ENCODE peak calls at places on chromosomes 1 and 21, in eight cellular contexts. One of them, this sample, is unnamed.

GRCh38 chr1:119139393-119139792 is 1.1 kb downstream of the WARS2 start:
- DNase-seq in A549: no peak
- DNase-seq in HCT116: no peak
- DNase-seq in ovary: no peak
- DNase-seq in breast epithelium: no peak
- DNase-seq in H1: no peak
- DNase-seq in IMR-90: no peak
- DNase-seq in prostate gland: no peak
- DNase-seq in this sample: no peak

GRCh38 chr21:31576428-31576827 is 83.1 kb upstream of the SOD1 start:
- DNase-seq in IMR-90: no peak
- DNase-seq in HCT116: no peak
- DNase-seq in H1: no peak
- DNase-seq in ovary: no peak
- DNase-seq in breast epithelium: no peak
- DNase-seq in A549: no peak
- DNase-seq in prostate gland: no peak
- DNase-seq in this sample: no peak

GRCh38 chr1:163013826-163014600 is 55.1 kb upstream of the RGS4 start:
- DNase-seq in A549: no peak
- DNase-seq in HCT116: no peak
- DNase-seq in prostate gland: no peak
- DNase-seq in breast epithelium: no peak
- DNase-seq in ovary: no peak
- DNase-seq in H1: no peak
- DNase-seq in IMR-90: no peak
- DNase-seq in this sample: no peak

GRCh38 chr1:43274125-43274803 is 4.5 kb downstream of the TMEM125 start:
- DNase-seq in HCT116: no peak
- DNase-seq in IMR-90: peak
- DNase-seq in A549: peak
- DNase-seq in prostate gland: no peak
- DNase-seq in ovary: peak
- DNase-seq in H1: no peak
- DNase-seq in breast epithelium: no peak
- DNase-seq in this sample: no peak

GRCh38 chr1:231335663-231336602 is 1.7 kb downstream of the EXOC8 start:
- DNase-seq in prostate gland: no peak
- DNase-seq in breast epithelium: no peak
- DNase-seq in ovary: no peak
- DNase-seq in A549: no peak
- DNase-seq in H1: no peak
- DNase-seq in HCT116: no peak
- DNase-seq in IMR-90: no peak
- DNase-seq in this sample: no peak

GRCh38 chr1:160630523-160631087 is 16.2 kb downstream of the SLAMF1 start:
- DNase-seq in breast epithelium: no peak
- DNase-seq in A549: no peak
- DNase-seq in HCT116: no peak
- DNase-seq in H1: no peak
- DNase-seq in ovary: no peak
- DNase-seq in prostate gland: no peak
- DNase-seq in IMR-90: no peak
- DNase-seq in this sample: no peak

GRCh38 chr1:2275796-2276536 is 47.8 kb downstream of the SKI start:
- DNase-seq in ovary: no peak
- DNase-seq in HCT116: no peak
- DNase-seq in A549: no peak
- DNase-seq in prostate gland: peak
- DNase-seq in breast epithelium: no peak
- DNase-seq in IMR-90: peak
- DNase-seq in H1: no peak
- DNase-seq in this sample: no peak

GRCh38 chr1:165869343-165869742 is 41.9 kb downstream of the UCK2 start:
- DNase-seq in IMR-90: no peak
- DNase-seq in H1: no peak
- DNase-seq in A549: no peak
- DNase-seq in HCT116: no peak
- DNase-seq in ovary: no peak
- DNase-seq in breast epithelium: no peak
- DNase-seq in prostate gland: no peak
- DNase-seq in this sample: no peak

GRCh38 chr1:10773376-10773775 is 23.1 kb downstream of the CASZ1 start:
- DNase-seq in A549: no peak
- DNase-seq in H1: no peak
- DNase-seq in prostate gland: no peak
- DNase-seq in ovary: no peak
- DNase-seq in IMR-90: no peak
- DNase-seq in breast epithelium: no peak
- DNase-seq in HCT116: no peak
- DNase-seq in this sample: no peak

GRCh38 chr1:62917314-62917713 is 133.4 kb downstream of the ATG4C start:
- DNase-seq in IMR-90: no peak
- DNase-seq in HCT116: no peak
- DNase-seq in A549: no peak
- DNase-seq in H1: no peak
- DNase-seq in prostate gland: no peak
- DNase-seq in ovary: no peak
- DNase-seq in breast epithelium: no peak
- DNase-seq in this sample: no peak

GRCh38 chr1:208132287-208132882 is 111.8 kb downstream of the PLXNA2 start:
- DNase-seq in prostate gland: peak
- DNase-seq in A549: peak
- DNase-seq in breast epithelium: peak
- DNase-seq in ovary: peak
- DNase-seq in HCT116: peak
- DNase-seq in IMR-90: peak
- DNase-seq in H1: peak
- DNase-seq in this sample: peak

GRCh38 chr1:145720556-145720877 is 1.2 kb downstream of the CD160 start:
- DNase-seq in prostate gland: no peak
- DNase-seq in IMR-90: peak
- DNase-seq in A549: peak
- DNase-seq in HCT116: peak
- DNase-seq in H1: no peak
- DNase-seq in ovary: no peak
- DNase-seq in breast epithelium: no peak
- DNase-seq in this sample: no peak

GRCh38 chr1:100791586-100791985 is 72.0 kb downstream of the VCAM1 start:
- DNase-seq in prostate gland: no peak
- DNase-seq in A549: no peak
- DNase-seq in HCT116: no peak
- DNase-seq in IMR-90: peak
- DNase-seq in breast epithelium: no peak
- DNase-seq in H1: no peak
- DNase-seq in ovary: no peak
- DNase-seq in this sample: no peak

GRCh38 chr1:7993593-7994479 is 32.3 kb downstream of the ERRFI1 start:
- DNase-seq in HCT116: no peak
- DNase-seq in ovary: no peak
- DNase-seq in H1: no peak
- DNase-seq in prostate gland: no peak
- DNase-seq in IMR-90: peak
- DNase-seq in A549: no peak
- DNase-seq in breast epithelium: no peak
- DNase-seq in this sample: no peak

GRCh38 chr1:204359474-204360255 is at the start of gene PLEKHA6:
- DNase-seq in A549: no peak
- DNase-seq in IMR-90: peak
- DNase-seq in HCT116: no peak
- DNase-seq in H1: peak
- DNase-seq in breast epithelium: no peak
- DNase-seq in prostate gland: no peak
- DNase-seq in ovary: peak
- DNase-seq in this sample: peak
- H3K4me3 ChIP-seq in A549: no peak
- H3K4me3 ChIP-seq in IMR-90: no peak
- H3K4me3 ChIP-seq in HCT116: no peak
- H3K4me3 ChIP-seq in H1: no peak
- H3K4me3 ChIP-seq in breast epithelium: no peak
- H3K4me3 ChIP-seq in prostate gland: peak
- H3K4me3 ChIP-seq in ovary: no peak
- H3K4me3 ChIP-seq in this sample: no peak

GRCh38 chr1:84410328-84411107 is 12.2 kb downstream of the DNASE2B start:
- DNase-seq in prostate gland: no peak
- DNase-seq in A549: no peak
- DNase-seq in IMR-90: no peak
- DNase-seq in HCT116: no peak
- DNase-seq in ovary: no peak
- DNase-seq in H1: no peak
- DNase-seq in breast epithelium: no peak
- DNase-seq in this sample: no peak

GRCh38 chr1:84412316-84412942 is 14.1 kb downstream of the DNASE2B start:
- DNase-seq in prostate gland: no peak
- DNase-seq in A549: no peak
- DNase-seq in H1: no peak
- DNase-seq in HCT116: no peak
- DNase-seq in IMR-90: peak
- DNase-seq in breast epithelium: no peak
- DNase-seq in ovary: no peak
- DNase-seq in this sample: no peak

GRCh38 chr1:84406209-84406917 is 8.1 kb downstream of the DNASE2B start:
- DNase-seq in HCT116: peak
- DNase-seq in prostate gland: no peak
- DNase-seq in breast epithelium: no peak
- DNase-seq in IMR-90: peak
- DNase-seq in ovary: no peak
- DNase-seq in H1: no peak
- DNase-seq in A549: peak
- DNase-seq in this sample: peak

GRCh38 chr1:84407524-84408318 is 9.4 kb downstream of the DNASE2B start:
- DNase-seq in prostate gland: peak
- DNase-seq in ovary: no peak
- DNase-seq in breast epithelium: no peak
- DNase-seq in A549: no peak
- DNase-seq in IMR-90: no peak
- DNase-seq in HCT116: no peak
- DNase-seq in H1: no peak
- DNase-seq in this sample: no peak

DNA sequence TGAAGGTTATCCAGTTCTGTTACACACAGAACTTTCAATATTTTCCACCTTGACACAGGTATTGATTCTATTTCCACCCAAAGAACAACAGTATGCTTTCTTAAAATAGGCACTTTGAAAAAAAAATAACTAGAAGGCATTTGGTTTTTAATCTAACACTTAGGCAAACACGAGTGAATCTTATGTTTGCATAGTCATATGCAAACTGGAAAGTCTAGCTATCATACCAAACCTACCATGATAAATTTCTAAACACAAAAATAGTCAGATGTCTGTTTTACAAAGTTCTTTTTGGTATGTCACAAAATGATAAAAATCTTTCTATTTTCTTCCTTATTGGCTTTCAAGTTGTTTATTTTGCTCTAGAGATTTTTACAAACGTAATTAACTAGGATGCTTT is 11.6 kb downstream of the DNASE2B start:
- DNase-seq in H1: no peak
- DNase-seq in HCT116: no peak
- DNase-seq in IMR-90: no peak
- DNase-seq in A549: no peak
- DNase-seq in ovary: no peak
- DNase-seq in prostate gland: no peak
- DNase-seq in breast epithelium: no peak
- DNase-seq in this sample: no peak
- H3K27ac ChIP-seq in H1: no peak
- H3K27ac ChIP-seq in HCT116: no peak
- H3K27ac ChIP-seq in IMR-90: no peak
- H3K27ac ChIP-seq in A549: no peak
- H3K27ac ChIP-seq in ovary: no peak
- H3K27ac ChIP-seq in prostate gland: peak
- H3K27ac ChIP-seq in breast epithelium: no peak
- H3K27ac ChIP-seq in this sample: no peak

GRCh38 chr1:201941420-201942128 is 4.8 kb downstream of the LMOD1 start:
- DNase-seq in breast epithelium: no peak
- DNase-seq in prostate gland: no peak
- DNase-seq in ovary: no peak
- DNase-seq in IMR-90: no peak
- DNase-seq in HCT116: no peak
- DNase-seq in H1: peak
- DNase-seq in A549: no peak
- DNase-seq in this sample: peak
- TF ChIP-seq POLR2A in breast epithelium: no peak
- TF ChIP-seq POLR2A in prostate gland: no peak
- TF ChIP-seq POLR2A in ovary: no peak
- TF ChIP-seq POLR2A in IMR-90: no peak
- TF ChIP-seq POLR2A in HCT116: peak
- TF ChIP-seq POLR2A in H1: peak
- TF ChIP-seq POLR2A in A549: no peak
- TF ChIP-seq POLR2A in this sample: no peak

GRCh38 chr1:241527146-241527545 is 5.0 kb upstream of the KMO start:
- DNase-seq in IMR-90: no peak
- DNase-seq in prostate gland: no peak
- DNase-seq in H1: no peak
- DNase-seq in HCT116: no peak
- DNase-seq in A549: no peak
- DNase-seq in ovary: no peak
- DNase-seq in breast epithelium: no peak
- DNase-seq in this sample: no peak

GRCh38 chr1:241532173-241532553 is at the start of gene KMO:
- DNase-seq in H1: no peak
- DNase-seq in A549: no peak
- DNase-seq in breast epithelium: no peak
- DNase-seq in ovary: no peak
- DNase-seq in IMR-90: peak
- DNase-seq in HCT116: no peak
- DNase-seq in prostate gland: no peak
- DNase-seq in this sample: no peak

GRCh38 chr1:241533375-241534115 is 1.4 kb downstream of the KMO start:
- DNase-seq in IMR-90: no peak
- DNase-seq in ovary: no peak
- DNase-seq in HCT116: no peak
- DNase-seq in breast epithelium: no peak
- DNase-seq in prostate gland: no peak
- DNase-seq in H1: no peak
- DNase-seq in A549: no peak
- DNase-seq in this sample: no peak

GRCh38 chr1:241532864-241533263 is 686 bp downstream of the KMO start:
- DNase-seq in IMR-90: no peak
- DNase-seq in ovary: no peak
- DNase-seq in A549: no peak
- DNase-seq in breast epithelium: no peak
- DNase-seq in H1: no peak
- DNase-seq in prostate gland: no peak
- DNase-seq in HCT116: no peak
- DNase-seq in this sample: no peak

GRCh38 chr1:241531195-241532172 is 694 bp upstream of the KMO start:
- DNase-seq in breast epithelium: no peak
- DNase-seq in A549: peak
- DNase-seq in IMR-90: peak
- DNase-seq in ovary: no peak
- DNase-seq in prostate gland: no peak
- DNase-seq in H1: no peak
- DNase-seq in HCT116: peak
- DNase-seq in this sample: no peak
- H3K4me3 ChIP-seq in breast epithelium: peak
- H3K4me3 ChIP-seq in A549: peak
- H3K4me3 ChIP-seq in IMR-90: peak
- H3K4me3 ChIP-seq in ovary: peak
- H3K4me3 ChIP-seq in prostate gland: peak
- H3K4me3 ChIP-seq in H1: no peak
- H3K4me3 ChIP-seq in HCT116: peak
- H3K4me3 ChIP-seq in this sample: peak